ENCODE peak calls at places on chromosomes 4 and X, in nine cellular contexts. K is pancreas, U is GM12864, L is heart right ventricle, H is AG10803, N is cardiac muscle cell, F is fibroblast of the aortic adventitia, Q is ascending aorta, B is astrocyte of the cerebellum. D is an unnamed sample.

GRCh38 chr4:158729716-158730559 is 6.7 kb upstream of the PPID start:
- DNase-seq in K (peak; percentile 73), U (no peak), L (peak; percentile 69), H (peak; percentile 68), N (peak; percentile 76), F (peak; percentile 80), Q (no peak), B (peak; percentile 52), D (peak; percentile 73)

GRCh38 chr4:150588341-150588740 is 6.4 kb downstream of the MAB21L2 start:
- DNase-seq in K (no peak), U (no peak), L (no peak), H (no peak), N (no peak), F (no peak), Q (no peak), B (no peak), D (no peak)

GRCh38 chrX:95760356-95760755 is 924.3 kb upstream of the DIAPH2 start:
- DNase-seq in K (no peak), U (no peak), L (no peak), H (no peak), N (no peak), F (no peak), Q (no peak), B (no peak), D (no peak)

GRCh38 chr4:122555216-122555615 is 65.7 kb downstream of the IL21 start:
- DNase-seq in K (no peak), U (no peak), L (no peak), H (no peak), N (no peak), F (no peak), Q (no peak), B (no peak), D (no peak)

GRCh38 chrX:138925330-138925729 is 213.8 kb upstream of the FGF13 start:
- DNase-seq in K (no peak), U (no peak), L (no peak), H (peak; percentile 93), N (no peak), F (peak; percentile 94), Q (no peak), B (peak; percentile 68), D (peak; percentile 79)

GRCh38 chr4:76830612-76831474 is 67.1 kb downstream of the SOWAHB start:
- DNase-seq in K (peak; percentile 80), U (no peak), L (peak; percentile 77), H (peak; percentile 88), N (peak; percentile 22), F (peak; percentile 71), Q (no peak), B (peak; percentile 31), D (peak; percentile 79)

GRCh38 chrX:51853251-51853650 is 40.2 kb upstream of the MAGED1 start:
- DNase-seq in K (no peak), U (no peak), L (no peak), H (no peak), N (no peak), F (peak; percentile 1), Q (no peak), B (no peak), D (no peak)

GRCh38 chrX:49176421-49177326 is 5.0 kb downstream of the PLP2 start:
- DNase-seq in K (peak; percentile 18), U (no peak), L (no peak), H (no peak), N (no peak), F (no peak), Q (no peak), B (no peak), D (no peak)

GRCh38 chr4:72430050-72430449 is 139.0 kb downstream of the ADAMTS3 start:
- DNase-seq in K (no peak), U (no peak), L (no peak), H (peak; percentile 66), N (no peak), F (no peak), Q (no peak), B (peak; percentile 11), D (peak; percentile 27)

GRCh38 chr4:125838239-125838601 is 523.5 kb downstream of the FAT4 start:
- DNase-seq in K (no peak), U (no peak), L (no peak), H (no peak), N (no peak), F (no peak), Q (no peak), B (no peak), D (no peak)

GRCh38 chrX:11968991-11969390 is 169.3 kb upstream of the FRMPD4 start:
- DNase-seq in K (no peak), U (no peak), L (no peak), H (no peak), N (no peak), F (peak; percentile 69), Q (no peak), B (no peak), D (no peak)

GRCh38 chr4:175422331-175422730 is 389.7 kb downstream of the GPM6A start:
- DNase-seq in K (no peak), U (no peak), L (no peak), H (peak; percentile 70), N (no peak), F (peak; percentile 32), Q (no peak), B (no peak), D (peak; percentile 82)

GRCh38 chrX:136292656-136293055 is 8.1 kb upstream of the ADGRG4 start:
- DNase-seq in K (no peak), U (no peak), L (no peak), H (no peak), N (no peak), F (no peak), Q (no peak), B (no peak), D (no peak)

GRCh38 chr4:69713593-69713992 is 46.8 kb downstream of the SULT1B1 start:
- DNase-seq in K (no peak), U (no peak), L (no peak), H (peak; percentile 48), N (no peak), F (peak; percentile 67), Q (no peak), B (no peak), D (no peak)

GRCh38 chr4:69717778-69718177 is 42.6 kb downstream of the SULT1B1 start:
- DNase-seq in K (no peak), U (no peak), L (no peak), H (no peak), N (no peak), F (no peak), Q (no peak), B (no peak), D (no peak)

GRCh38 chr4:69716654-69717053 is 43.8 kb downstream of the SULT1B1 start:
- DNase-seq in K (no peak), U (no peak), L (no peak), H (no peak), N (no peak), F (no peak), Q (no peak), B (no peak), D (no peak)

GRCh38 chr4:69714086-69714485 is 46.3 kb downstream of the SULT1B1 start:
- DNase-seq in K (no peak), U (no peak), L (no peak), H (no peak), N (no peak), F (no peak), Q (no peak), B (no peak), D (no peak)

GRCh38 chr4:69718376-69719293 is 41.8 kb downstream of the SULT1B1 start:
- DNase-seq in K (no peak), U (no peak), L (no peak), H (no peak), N (no peak), F (peak; percentile 55), Q (no peak), B (peak; percentile 6), D (peak; percentile 45)
- TF ChIP-seq CTCF in K (no peak), U (no peak), L (no peak), H (no peak), N (no peak), F (no peak), Q (no peak), B (no peak), D (no peak)

GRCh38 chr4:52659016-52659721 is at the start of gene USP46:
- DNase-seq in K (peak; percentile 77), U (no peak), L (peak; percentile 81), H (peak; percentile 72), N (peak; percentile 89), F (peak; percentile 65), Q (peak; percentile 15), B (no peak), D (peak; percentile 70)
- H3K4me3 ChIP-seq in K (peak within 1 kb of the TSS; percentile 74), U (peak within 1 kb of the TSS; percentile 88), L (peak within 1 kb of the TSS; percentile 80), H (peak within 1 kb of the TSS; percentile 76), N (peak within 1 kb of the TSS; percentile 96), F (peak within 1 kb of the TSS; percentile 76), Q (peak within 1 kb of the TSS; percentile 97), B (peak within 1 kb of the TSS; percentile 73), D (peak within 1 kb of the TSS; percentile 70)

GRCh38 chr4:154344686-154345085 is 146.9 kb downstream of the DCHS2 start:
- DNase-seq in K (no peak), U (no peak), L (no peak), H (no peak), N (peak; percentile 5), F (no peak), Q (no peak), B (no peak), D (no peak)
- TF ChIP-seq CTCF in K (no peak), U (peak; percentile 31), L (no peak), H (no peak), N (no peak), F (no peak), Q (peak; percentile 10), B (no peak), D (no peak)

GRCh38 chrX:120311632-120312000 is 355 bp upstream of the TMEM255A start:
- DNase-seq in K (no peak), U (no peak), L (no peak), H (no peak), N (no peak), F (no peak), Q (no peak), B (no peak), D (no peak)
- H3K4me3 ChIP-seq in K (no peak overlapping the region), U (no peak overlapping the region), L (no peak overlapping the region), H (no peak overlapping the region), N (no peak overlapping the region), F (no peak overlapping the region), Q (no peak overlapping the region), B (no peak overlapping the region), D (no peak overlapping the region)

GRCh38 chrX:66035667-66036066 is 4.2 kb downstream of the VSIG4 start:
- DNase-seq in K (no peak), U (no peak), L (no peak), H (no peak), N (no peak), F (no peak), Q (no peak), B (no peak), D (no peak)

GRCh38 chrX:66028936-66029335 is 10.9 kb downstream of the VSIG4 start:
- DNase-seq in K (no peak), U (no peak), L (no peak), H (no peak), N (no peak), F (no peak), Q (no peak), B (no peak), D (no peak)

GRCh38 chrX:66030505-66031317 is 9.2 kb downstream of the VSIG4 start:
- DNase-seq in K (no peak), U (no peak), L (no peak), H (peak; percentile 11), N (peak; percentile 15), F (peak; percentile 48), Q (no peak), B (no peak), D (no peak)
- TF ChIP-seq CTCF in K (peak; percentile 44), U (peak; percentile 81), L (peak; percentile 43), H (peak; percentile 66), N (peak; percentile 59), F (peak; percentile 78), Q (peak; percentile 50), B (peak; percentile 23), D (peak; percentile 48)

D was measured in astrocyte of the spinal cord.